ENCODE peak calls at places on chromosomes 3 and 15, in six cellular contexts. G is HAP-1; Q is stomach; R is activated CD8-positive, alpha-beta memory T cell treated with anti-CD3 and anti-CD28 coated beads for 48 hours; P is COR-L47; F is tibial artery. V is an unnamed sample.
A peak's percentile ranks its signal among the peaks of the same experiment; 100 is the strongest.

GRCh38 chr3:108820586-108820985 is 2.0 kb upstream of the TRAT1 start:
- DNase-seq in G (no peak), R (no peak), F (no peak), P (no peak), Q (no peak), V (no peak)

GRCh38 chr3:14403636-14404395 is 1.4 kb downstream of the SLC6A6 start:
- DNase-seq in F (peak; percentile 86), Q (peak; percentile 58), R (no peak), P (no peak), G (peak; percentile 47), V (no peak)

GRCh38 chr15:73538563-73539211 is 94.5 kb downstream of the NPTN start:
- DNase-seq in P (no peak), R (no peak), G (no peak), Q (no peak), F (no peak), V (no peak)

GRCh38 chr3:186879776-186880175 is 37.3 kb downstream of the ADIPOQ start:
- DNase-seq in Q (no peak), G (no peak), F (no peak), R (no peak), P (no peak), V (no peak)

GRCh38 chr3:18988619-18989229 is 159.6 kb upstream of the KCNH8 start:
- DNase-seq in R (no peak), G (peak; percentile 11), Q (no peak), P (peak; percentile 33), F (no peak), V (peak; percentile 24)

GRCh38 chr15:60590935-60591490 is 112.1 kb upstream of the ICE2 start:
- DNase-seq in P (no peak), R (no peak), G (peak; percentile 69), Q (peak; percentile 55), F (peak; percentile 76), V (no peak)

GRCh38 chr15:93180128-93180527 is 91.1 kb upstream of the RGMA start:
- DNase-seq in R (no peak), P (no peak), Q (no peak), G (no peak), F (no peak), V (no peak)

GRCh38 chr3:190279690-190280089 is 42.6 kb downstream of the CLDN1 start:
- DNase-seq in R (no peak), G (no peak), Q (no peak), P (no peak), F (no peak), V (no peak)

GRCh38 chr3:29453278-29453961 is 172.5 kb downstream of the RBMS3 start:
- DNase-seq in P (peak; percentile 67), G (no peak), Q (peak; percentile 75), F (peak; percentile 69), R (no peak), V (no peak)

GRCh38 chr15:51051776-51052175 is 42.9 kb downstream of the TNFAIP8L3 start:
- DNase-seq in Q (no peak), P (no peak), G (no peak), F (peak; percentile 81), R (no peak), V (no peak)

GRCh38 chr15:91970142-91970541 is 116.6 kb downstream of the SLCO3A1 start:
- DNase-seq in P (no peak), R (no peak), G (no peak), F (peak; percentile 89), Q (peak; percentile 33), V (no peak)

GRCh38 chr15:42608110-42608531 is 32.7 kb downstream of the STARD9 start:
- DNase-seq in Q (no peak), R (peak; percentile 11), P (no peak), G (no peak), F (no peak), V (no peak)

GRCh38 chr3:108780235-108780634 is 23.0 kb upstream of the RETNLB start:
- DNase-seq in Q (no peak), G (no peak), F (no peak), P (no peak), R (no peak), V (no peak)

GRCh38 chr15:101141926-101142527 is 109.8 kb downstream of the CHSY1 start:
- DNase-seq in P (no peak), G (no peak), Q (no peak), R (no peak), F (peak; percentile 1), V (no peak)

V was measured in NCI-H774.